ENCODE peak calls at places on chromosome 17, in eight cellular contexts. C is fibroblast of the aortic adventitia, L is uterus, J is omental fat pad, X is foreskin fibroblast, A is HCT116, N is neural crest cell, Q is mesothelial cell of epicardium. Z is an unnamed sample.

GRCh38 chr17:18319604-18320256 is 4.6 kb downstream of the SMCR8 start:
- DNase-seq in A (no peak), Q (no peak), L (no peak), J (no peak), N (peak), X (peak), C (peak), Z (no peak)

GRCh38 chr17:28940675-28941074 is 10.6 kb downstream of the PHF12 start:
- DNase-seq in N (no peak), Q (no peak), L (no peak), X (no peak), C (no peak), J (no peak), A (no peak), Z (no peak)

GRCh38 chr17:42891539-42892152 is 9.0 kb upstream of the G6PC1 start:
- DNase-seq in X (peak), A (no peak), C (no peak), L (peak), J (no peak), N (no peak), Q (no peak), Z (no peak)

GRCh38 chr17:46940692-46941404 is 17.9 kb downstream of the GOSR2 start:
- DNase-seq in L (peak), X (peak), N (peak), J (peak), A (peak), C (peak), Q (peak), Z (peak)

GRCh38 chr17:64036198-64036922 is 15.9 kb upstream of the ICAM2 start:
- DNase-seq in A (peak), J (no peak), L (no peak), Q (no peak), C (no peak), X (no peak), N (no peak), Z (no peak)

GRCh38 chr17:77688369-77688768 is 270.1 kb upstream of the TNRC6C start:
- DNase-seq in J (no peak), L (no peak), A (no peak), N (no peak), C (no peak), X (no peak), Q (no peak), Z (no peak)

GRCh38 chr17:65294184-65294719 is 157.1 kb downstream of the RGS9 start:
- DNase-seq in Q (peak), L (peak), J (no peak), X (peak), N (peak), A (peak), C (peak), Z (no peak)

GRCh38 chr17:55326030-55326429 is 61.3 kb downstream of the HLF start:
- DNase-seq in L (no peak), C (no peak), A (no peak), N (no peak), Q (no peak), J (no peak), X (no peak), Z (no peak)

GRCh38 chr17:28204751-28205150 is 114.2 kb upstream of the TMEM97 start:
- DNase-seq in N (no peak), A (no peak), Q (no peak), X (peak), J (no peak), L (no peak), C (peak), Z (no peak)

GRCh38 chr17:62688398-62689140 is 61.1 kb downstream of the MRC2 start:
- DNase-seq in C (no peak), L (no peak), Q (no peak), X (peak), J (no peak), N (no peak), A (no peak), Z (no peak)

GRCh38 chr17:77881545-77881944 is 77.0 kb upstream of the TNRC6C start:
- DNase-seq in A (no peak), C (peak), J (no peak), Q (peak), N (no peak), L (peak), X (peak), Z (peak)

DNA sequence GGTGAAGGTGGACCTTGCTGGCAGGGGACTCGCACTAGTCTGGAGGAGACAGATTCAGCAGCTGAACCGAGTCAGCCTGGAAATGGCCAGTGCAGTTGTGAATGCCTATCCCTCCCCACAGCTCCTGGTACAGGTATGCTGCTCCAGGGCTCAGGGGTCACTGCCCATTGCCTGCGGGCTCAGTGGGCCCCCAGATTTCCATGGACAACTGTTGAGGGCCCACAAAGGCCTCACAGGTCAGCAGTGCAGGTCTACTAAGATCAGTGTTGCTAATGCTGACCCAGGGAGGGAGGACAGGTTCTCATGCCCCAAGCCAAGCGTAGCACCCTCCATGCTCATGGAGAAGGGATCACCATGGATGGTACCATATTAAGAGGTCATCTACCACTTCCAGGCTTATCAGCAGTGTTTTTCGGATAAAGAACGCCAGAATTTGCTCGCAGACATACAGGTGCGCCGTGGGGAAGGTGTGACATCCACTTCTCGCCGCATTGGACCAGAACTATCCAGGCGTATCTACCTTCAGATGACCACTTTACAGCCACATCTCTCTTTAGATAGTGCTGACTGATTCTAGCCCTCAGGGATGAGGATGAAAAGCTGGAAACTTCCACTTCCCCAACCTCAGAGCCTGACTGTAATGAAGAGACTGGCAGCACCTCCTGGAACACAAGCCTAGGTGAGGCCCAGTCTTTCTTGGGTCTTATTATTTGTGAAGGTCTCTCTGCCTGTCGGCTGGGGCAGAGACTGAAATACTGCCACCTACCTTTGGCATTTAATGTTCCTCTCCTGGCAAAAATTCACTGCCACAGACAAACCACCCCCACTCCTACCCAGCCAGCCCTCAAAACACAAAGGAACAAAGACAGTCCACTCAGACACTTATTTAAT is 7.6 kb downstream of the EME1 start:
- DNase-seq in X (peak), N (no peak), L (no peak), J (no peak), C (no peak), Q (no peak), A (no peak), Z (no peak)
- TF ChIP-seq CTCF in X (no peak), N (no peak), L (no peak), J (no peak), C (peak), Q (no peak), A (no peak), Z (no peak)

DNA sequence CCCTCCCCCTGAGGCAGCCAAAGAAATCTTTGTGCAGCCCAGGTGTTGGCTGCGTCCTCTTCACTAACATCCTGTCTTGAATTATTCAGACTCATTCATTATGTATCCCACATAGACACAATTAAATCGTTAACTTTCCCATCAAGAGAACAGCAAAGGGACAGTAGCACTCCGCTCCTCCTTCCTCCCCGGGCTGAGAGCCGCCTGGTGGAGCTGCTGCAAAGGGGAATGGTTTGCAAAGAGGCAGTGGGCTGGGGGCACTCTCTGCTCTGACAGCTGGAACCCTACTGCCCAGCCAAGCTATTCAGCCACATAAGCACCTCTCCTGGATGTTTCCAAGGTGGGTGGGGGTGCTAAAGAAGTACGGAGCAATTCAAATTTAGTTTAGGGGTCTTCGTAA is 289.9 kb upstream of the SOX9 start:
- DNase-seq in Q (no peak), J (no peak), X (no peak), N (peak), C (no peak), L (no peak), A (no peak), Z (no peak)
- TF ChIP-seq CTCF in Q (no peak), J (no peak), X (no peak), N (no peak), C (no peak), L (no peak), A (no peak), Z (no peak)

GRCh38 chr17:7418472-7419152 is 1.5 kb upstream of the SPEM1 start:
- DNase-seq in L (no peak), Q (no peak), N (no peak), A (no peak), C (no peak), J (no peak), X (no peak), Z (no peak)

GRCh38 chr17:7414837-7415236 is 5.3 kb upstream of the SPEM1 start:
- DNase-seq in N (no peak), A (no peak), X (no peak), C (no peak), J (no peak), Q (no peak), L (no peak), Z (no peak)

GRCh38 chr17:7415784-7416183 is 4.3 kb upstream of the SPEM1 start:
- DNase-seq in N (no peak), Q (no peak), A (no peak), L (no peak), J (no peak), C (no peak), X (no peak), Z (no peak)

GRCh38 chr17:7417056-7417655 is 3.0 kb upstream of the SPEM1 start:
- DNase-seq in J (no peak), X (no peak), L (no peak), N (no peak), C (no peak), A (no peak), Q (no peak), Z (no peak)

DNA sequence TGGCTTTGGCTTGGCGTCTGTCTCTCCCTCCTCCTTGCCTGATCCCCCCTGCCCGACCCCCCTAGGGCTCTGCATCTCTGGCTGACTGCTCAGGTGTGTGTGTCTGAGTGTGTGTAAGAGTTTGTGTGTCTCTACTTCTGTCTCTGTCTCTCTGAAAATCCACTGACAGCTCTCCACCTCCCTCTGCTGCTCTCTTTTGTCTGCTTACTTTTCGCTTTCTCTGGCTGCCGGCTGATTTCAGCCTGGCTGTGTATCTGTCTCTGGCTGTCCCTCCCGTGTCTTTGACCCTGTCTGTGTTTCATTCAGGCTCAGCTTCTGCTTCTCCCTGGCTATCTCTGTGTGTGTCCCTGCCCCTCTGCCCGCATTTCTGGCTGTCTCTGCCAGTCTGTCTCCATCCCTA is 3.8 kb upstream of the SPEM1 start:
- DNase-seq in C (no peak), N (no peak), Q (no peak), A (no peak), J (no peak), X (peak), L (no peak), Z (no peak)
- TF ChIP-seq CTCF in C (no peak), N (no peak), Q (no peak), A (no peak), J (no peak), X (no peak), L (no peak), Z (no peak)

GRCh38 chr17:34841467-34841866 is 119.8 kb downstream of the CCT6B start:
- DNase-seq in Q (no peak), J (no peak), X (no peak), N (no peak), A (no peak), L (no peak), C (no peak), Z (no peak)
- TF ChIP-seq CTCF in Q (no peak), J (no peak), X (no peak), N (no peak), A (no peak), L (no peak), C (no peak), Z (no peak)

GRCh38 chr17:50094753-50095616 is at the start of gene PDK2:
- DNase-seq in A (peak), Q (peak), L (peak), C (peak), X (peak), N (peak), J (peak), Z (peak)
- TF ChIP-seq CTCF in A (no peak), Q (no peak), L (peak), C (no peak), X (no peak), N (no peak), J (no peak), Z (no peak)